ENCODE peak calls at places on chromosomes 3 and 15, in seven cellular contexts. A is GM23338, P is PC-3, V is hepatocyte, X is PC-9, G is HCT116, J is GM23248. Z is an unnamed sample.
A peak's percentile ranks its signal among the peaks of the same experiment; 100 is the strongest.

GRCh38 chr15:65939901-65940617 is 70.8 kb downstream of the RAB11A start:
- DNase-seq in A (no peak), P (peak; percentile 83), V (no peak), X (peak; percentile 77), G (no peak), J (peak; percentile 95), Z (no peak)

GRCh38 chr3:24155291-24155690 is 210.2 kb downstream of the NR1D2 start:
- DNase-seq in A (no peak), P (no peak), V (no peak), X (no peak), G (no peak), J (no peak), Z (no peak)

GRCh38 chr3:179610066-179610465 is 5.5 kb downstream of the NDUFB5 start:
- DNase-seq in A (no peak), P (no peak), V (no peak), X (no peak), G (no peak), J (no peak), Z (no peak)

GRCh38 chr3:183539821-183540220 is 15.7 kb downstream of the KLHL6 start:
- DNase-seq in A (no peak), P (no peak), V (no peak), X (no peak), G (no peak), J (peak; percentile 45), Z (no peak)

GRCh38 chr15:28127036-28127435 is 27.9 kb upstream of the OCA2 start:
- DNase-seq in A (no peak), P (no peak), V (no peak), X (no peak), G (no peak), J (no peak), Z (no peak)

GRCh38 chr3:48240000-48240710 is 749 bp upstream of the ZNF589 start:
- DNase-seq in A (peak; percentile 91), P (no peak), V (no peak), X (no peak), G (no peak), J (no peak), Z (no peak)

GRCh38 chr15:101193063-101193712 is 58.7 kb downstream of the CHSY1 start:
- DNase-seq in A (no peak), P (no peak), V (no peak), X (no peak), G (no peak), J (peak; percentile 92), Z (no peak)

GRCh38 chr3:101999177-101999778 is 150.0 kb downstream of the NFKBIZ start:
- DNase-seq in A (no peak), P (no peak), V (no peak), X (no peak), G (no peak), J (no peak), Z (no peak)

GRCh38 chr3:86794336-86795065 is 196.4 kb downstream of the VGLL3 start:
- DNase-seq in A (peak; percentile 5), P (no peak), V (no peak), X (no peak), G (no peak), J (peak; percentile 41), Z (no peak)

GRCh38 chr15:29270976-29271375 is 1.4 kb upstream of the NSMCE3 start:
- DNase-seq in A (no peak), P (peak; percentile 53), V (no peak), X (no peak), G (no peak), J (peak; percentile 49), Z (no peak)

GRCh38 chr15:62389887-62390792 is 225.1 kb upstream of the C2CD4B start:
- DNase-seq in A (peak; percentile 89), P (peak; percentile 70), V (peak; percentile 92), X (peak; percentile 48), G (peak; percentile 39), J (peak; percentile 93), Z (peak; percentile 84)

GRCh38 chr3:15505412-15506165 is 15.9 kb downstream of the COLQ start:
- DNase-seq in A (no peak), P (no peak), V (no peak), X (no peak), G (no peak), J (no peak), Z (no peak)

GRCh38 chr3:30752961-30753360 is 141.5 kb downstream of the GADL1 start:
- DNase-seq in A (no peak), P (peak; percentile 85), V (peak; percentile 53), X (peak; percentile 67), G (no peak), J (peak; percentile 88), Z (no peak)

GRCh38 chr3:134354612-134355275 is 19.5 kb downstream of the AMOTL2 start:
- DNase-seq in A (no peak), P (no peak), V (no peak), X (no peak), G (no peak), J (peak; percentile 50), Z (no peak)
- H3K4me1 ChIP-seq in A (peaks cover 10% of the 10 kb centered on the region), P (peaks cover 65% of the 10 kb centered on the region), V (peaks cover 77% of the 10 kb centered on the region), X (peaks cover 93% of the 10 kb centered on the region), G (peaks cover 51% of the 10 kb centered on the region), J (peaks cover 52% of the 10 kb centered on the region), Z (peaks cover 24% of the 10 kb centered on the region)

GRCh38 chr15:42725331-42725903 is 11.5 kb downstream of the CDAN1 start:
- DNase-seq in A (no peak), P (no peak), V (no peak), X (no peak), G (no peak), J (no peak), Z (no peak)
- H3K9me2 ChIP-seq in A (no peaks in the 10 kb centered on the region), P (no peaks in the 10 kb centered on the region), V (no peaks in the 10 kb centered on the region), X (no peaks in the 10 kb centered on the region), G (no peaks in the 10 kb centered on the region), J (no peaks in the 10 kb centered on the region), Z (no peaks in the 10 kb centered on the region)

GRCh38 chr15:40251455-40252140 is 12.7 kb downstream of the PAK6 start:
- DNase-seq in A (no peak), P (no peak), V (no peak), X (no peak), G (no peak), J (no peak), Z (no peak)

GRCh38 chr15:40253179-40253790 is 14.4 kb downstream of the PAK6 start:
- DNase-seq in A (no peak), P (peak; percentile 23), V (no peak), X (no peak), G (no peak), J (no peak), Z (no peak)

GRCh38 chr15:40252141-40252437 is 13.2 kb downstream of the PAK6 start:
- DNase-seq in A (no peak), P (no peak), V (no peak), X (no peak), G (no peak), J (no peak), Z (no peak)

GRCh38 chr15:40250771-40251454 is 12.1 kb downstream of the PAK6 start:
- DNase-seq in A (no peak), P (no peak), V (no peak), X (no peak), G (no peak), J (no peak), Z (no peak)

GRCh38 chr15:40252438-40253178 is 13.7 kb downstream of the PAK6 start:
- DNase-seq in A (peak; percentile 84), P (peak; percentile 72), V (peak; percentile 58), X (no peak), G (peak; percentile 42), J (peak; percentile 35), Z (peak; percentile 29)
- TF ChIP-seq EZH2 in A (peak; percentile 46), P (no peak), V (peak; percentile 43), X (no peak), G (no peak), J (peak; percentile 95), Z (no peak)

GRCh38 chr3:123446210-123446609 is 2.7 kb downstream of the ADCY5 start:
- DNase-seq in A (no peak), P (no peak), V (no peak), X (no peak), G (no peak), J (no peak), Z (no peak)

GRCh38 chr3:123447416-123447748 is 1.5 kb downstream of the ADCY5 start:
- DNase-seq in A (no peak), P (no peak), V (no peak), X (no peak), G (no peak), J (no peak), Z (no peak)

GRCh38 chr3:123447749-123448502 is 964 bp downstream of the ADCY5 start:
- DNase-seq in A (peak; percentile 81), P (no peak), V (peak; percentile 74), X (no peak), G (no peak), J (peak; percentile 32), Z (no peak)

GRCh38 chr3:123445702-123446101 is 3.2 kb downstream of the ADCY5 start:
- DNase-seq in A (no peak), P (no peak), V (no peak), X (no peak), G (no peak), J (no peak), Z (no peak)

GRCh38 chr3:123446610-123447109 is 2.2 kb downstream of the ADCY5 start:
- DNase-seq in A (no peak), P (no peak), V (no peak), X (no peak), G (no peak), J (no peak), Z (no peak)
- H3K4me1 ChIP-seq in A (peaks cover 14% of the 10 kb centered on the region), P (no peaks in the 10 kb centered on the region), V (peaks cover 11% of the 10 kb centered on the region), X (peaks cover 8% of the 10 kb centered on the region), G (no peaks in the 10 kb centered on the region), J (no peaks in the 10 kb centered on the region), Z (no peaks in the 10 kb centered on the region)

GRCh38 chr15:74046275-74046674 is 36.1 kb downstream of the GOLGA6A start:
- DNase-seq in A (no peak), P (no peak), V (no peak), X (no peak), G (no peak), J (no peak), Z (no peak)
- H3K9me2 ChIP-seq in A (no peaks in the 10 kb centered on the region), P (no peaks in the 10 kb centered on the region), V (no peaks in the 10 kb centered on the region), X (no peaks in the 10 kb centered on the region), G (no peaks in the 10 kb centered on the region), J (no peaks in the 10 kb centered on the region), Z (no peaks in the 10 kb centered on the region)

GRCh38 chr15:37106490-37107001 is 6.2 kb upstream of the MEIS2 start:
- DNase-seq in A (peak; percentile 90), P (no peak), V (peak; percentile 76), X (no peak), G (no peak), J (no peak), Z (peak; percentile 37)
- TF ChIP-seq EZH2 in A (peak; percentile 73), P (no peak), V (peak; percentile 89), X (no peak), G (no peak), J (no peak), Z (no peak)

GRCh38 chr3:195224156-195224979 is 46.6 kb downstream of the XXYLT1 start:
- DNase-seq in A (peak; percentile 30), P (no peak), V (no peak), X (no peak), G (no peak), J (peak; percentile 10), Z (peak; percentile 0)

GRCh38 chr3:195224980-195225580 is 45.9 kb downstream of the XXYLT1 start:
- DNase-seq in A (no peak), P (no peak), V (no peak), X (no peak), G (no peak), J (no peak), Z (peak; percentile 2)

GRCh38 chr3:195226900-195227447 is 44.0 kb downstream of the XXYLT1 start:
- DNase-seq in A (peak; percentile 45), P (peak; percentile 15), V (no peak), X (no peak), G (no peak), J (peak; percentile 35), Z (peak; percentile 3)

GRCh38 chr3:195227871-195228270 is 43.1 kb downstream of the XXYLT1 start:
- DNase-seq in A (no peak), P (peak; percentile 16), V (no peak), X (no peak), G (no peak), J (no peak), Z (no peak)

GRCh38 chr3:195226445-195226844 is 44.5 kb downstream of the XXYLT1 start:
- DNase-seq in A (no peak), P (no peak), V (no peak), X (no peak), G (no peak), J (no peak), Z (peak; percentile 1)
- H3K4me1 ChIP-seq in A (peaks cover 23% of the 10 kb centered on the region), P (peaks cover 13% of the 10 kb centered on the region), V (no peaks in the 10 kb centered on the region), X (no peaks in the 10 kb centered on the region), G (no peaks in the 10 kb centered on the region), J (peaks cover 27% of the 10 kb centered on the region), Z (no peaks in the 10 kb centered on the region)

Z was measured in MM.1S.